ENCODE peak calls at places on chromosomes 11 and 22, in ten cellular contexts. W is T-helper 9 cell; G is right lobe of liver; D is NCI-H510A treated with DMSO at 0.1 percent for 48 hours; T is sciatic nerve; A is GM13976; O is WTC11; X is A673; I is tibial artery; N is effector CD4-positive, alpha-beta T cell. L is an unnamed sample.

GRCh38 chr11:78742430-78742829 is 167.8 kb upstream of the NARS2 start:
- DNase-seq in W (no peak), G (peak; percentile 88), D (peak; percentile 96), T (no peak), A (no peak), O (no peak), X (peak; percentile 4), I (no peak), N (no peak), L (no peak)

GRCh38 chr11:106231591-106231990 is 154.1 kb downstream of the AASDHPPT start:
- DNase-seq in W (no peak), G (no peak), D (no peak), T (no peak), A (no peak), O (no peak), X (no peak), I (no peak), N (no peak), L (no peak)

GRCh38 chr22:23248583-23248982 is 68.3 kb downstream of the BCR start:
- DNase-seq in W (no peak), G (no peak), D (peak; percentile 85), T (no peak), A (no peak), O (no peak), X (no peak), I (no peak), N (no peak), L (peak; percentile 76)

GRCh38 chr11:18700375-18700774 is 1.8 kb downstream of the TMEM86A start:
- DNase-seq in W (no peak), G (no peak), D (no peak), T (no peak), A (no peak), O (no peak), X (no peak), I (no peak), N (no peak), L (no peak)

GRCh38 chr22:42794551-42795510 is 62.2 kb downstream of the ARFGAP3 start:
- DNase-seq in W (no peak), G (no peak), D (no peak), T (peak; percentile 62), A (no peak), O (peak; percentile 49), X (no peak), I (no peak), N (no peak), L (peak; percentile 36)

GRCh38 chr11:12043959-12044772 is 35.7 kb upstream of the DKK3 start:
- DNase-seq in W (peak; percentile 52), G (peak; percentile 87), D (peak; percentile 57), T (peak; percentile 89), A (peak; percentile 72), O (peak; percentile 77), X (peak; percentile 69), I (peak; percentile 95), N (peak; percentile 46), L (peak; percentile 94)

GRCh38 chr11:41522899-41523672 is 63.6 kb upstream of the LRRC4C start:
- DNase-seq in W (no peak), G (no peak), D (no peak), T (no peak), A (no peak), O (no peak), X (no peak), I (no peak), N (no peak), L (peak; percentile 75)

GRCh38 chr22:44537016-44537936 is 39.2 kb upstream of the RTL6 start:
- DNase-seq in W (no peak), G (no peak), D (no peak), T (no peak), A (no peak), O (no peak), X (no peak), I (no peak), N (no peak), L (no peak)

GRCh38 chr22:32202539-32203180 is 2.2 kb downstream of the RFPL2 start:
- DNase-seq in W (no peak), G (peak; percentile 85), D (peak; percentile 53), T (no peak), A (peak; percentile 58), O (peak; percentile 63), X (peak; percentile 48), I (no peak), N (no peak), L (peak; percentile 80)

GRCh38 chr22:22427542-22428065 is 80.9 kb downstream of the ZNF280B start:
- DNase-seq in W (no peak), G (no peak), D (no peak), T (no peak), A (no peak), O (no peak), X (no peak), I (no peak), N (no peak), L (no peak)

GRCh38 chr22:27842236-27842993 is 40.9 kb upstream of the MN1 start:
- DNase-seq in W (no peak), G (peak; percentile 32), D (no peak), T (no peak), A (no peak), O (no peak), X (no peak), I (no peak), N (no peak), L (no peak)

GRCh38 chr22:38786631-38787030 is 7.3 kb downstream of the DNAL4 start:
- DNase-seq in W (no peak), G (no peak), D (no peak), T (no peak), A (no peak), O (no peak), X (no peak), I (no peak), N (no peak), L (no peak)

GRCh38 chr22:46070722-46071450 is 79.4 kb upstream of the PPARA start:
- DNase-seq in W (no peak), G (peak; percentile 81), D (no peak), T (peak; percentile 76), A (no peak), O (peak; percentile 52), X (peak; percentile 91), I (peak; percentile 31), N (peak; percentile 17), L (peak; percentile 13)

GRCh38 chr11:818396-819128 is at the start of gene PNPLA2:
- DNase-seq in W (no peak), G (no peak), D (no peak), T (no peak), A (no peak), O (peak; percentile 36), X (no peak), I (peak; percentile 63), N (no peak), L (no peak)

GRCh38 chr11:3156282-3156660 is 8.8 kb downstream of the OSBPL5 start:
- DNase-seq in W (no peak), G (no peak), D (no peak), T (no peak), A (no peak), O (no peak), X (no peak), I (peak; percentile 69), N (no peak), L (no peak)

GRCh38 chr11:85844439-85845051 is 10.6 kb upstream of the CCDC83 start:
- DNase-seq in W (no peak), G (no peak), D (no peak), T (no peak), A (no peak), O (no peak), X (no peak), I (no peak), N (no peak), L (peak; percentile 81)

GRCh38 chr11:72426758-72427157 is 7.6 kb downstream of the CLPB start:
- DNase-seq in W (no peak), G (no peak), D (no peak), T (no peak), A (no peak), O (no peak), X (no peak), I (no peak), N (no peak), L (no peak)

GRCh38 chr11:12543596-12544415 is 130.4 kb upstream of the TEAD1 start:
- DNase-seq in W (no peak), G (no peak), D (no peak), T (no peak), A (no peak), O (no peak), X (no peak), I (no peak), N (no peak), L (peak; percentile 41)